ENCODE peak calls at places on chromosomes 6 and 20, in ten cellular contexts. M is fibroblast of lung; T is T1000; E is stimulated activated CD4-positive, alpha-beta T cell treated with anti-CD3 and anti-CD28 coated beads, TNF-alpha, amount 100 ng/mL, for 4 hours; G is HEK293T; I is activated CD4-positive, alpha-beta T cell treated with anti-CD3 and anti-CD28 coated beads for 36 hours; A is ELF-1; V is osteocyte; P is erythroblast; H is GM12891. D is an unnamed sample.

GRCh38 chr6:39945626-39946025 is 11.4 kb upstream of the MOCS1 start:
- DNase-seq in M (no peak), T (no peak), E (no peak), G (no peak), I (no peak), A (no peak), V (no peak), P (no peak), H (no peak), D (no peak)

GRCh38 chr20:16107172-16107870 is 465.9 kb downstream of the KIF16B start:
- DNase-seq in M (no peak), T (no peak), E (no peak), G (no peak), I (no peak), A (peak; percentile 24), V (no peak), P (no peak), H (no peak), D (peak; percentile 86)

GRCh38 chr6:106005013-106005412 is 81.1 kb upstream of the PRDM1 start:
- DNase-seq in M (peak; percentile 77), T (no peak), E (no peak), G (no peak), I (no peak), A (peak; percentile 34), V (no peak), P (no peak), H (no peak), D (peak; percentile 49)

GRCh38 chr20:51995038-51995437 is 192.7 kb upstream of the SALL4 start:
- DNase-seq in M (no peak), T (no peak), E (no peak), G (no peak), I (no peak), A (no peak), V (no peak), P (no peak), H (no peak), D (no peak)

GRCh38 chr6:92667843-92668242 is 751.5 kb downstream of the EPHA7 start:
- DNase-seq in M (peak; percentile 26), T (no peak), E (no peak), G (no peak), I (no peak), A (peak; percentile 4), V (no peak), P (no peak), H (no peak), D (no peak)

GRCh38 chr20:49541733-49542513 is 26.0 kb downstream of the PTGIS start:
- DNase-seq in M (peak; percentile 53), T (no peak), E (peak; percentile 36), G (peak; percentile 66), I (peak; percentile 84), A (peak; percentile 88), V (no peak), P (peak; percentile 82), H (peak; percentile 58), D (peak; percentile 79)

GRCh38 chr20:61253264-61253639 is 1.2 kb downstream of the CDH4 start:
- DNase-seq in M (peak; percentile 51), T (no peak), E (no peak), G (peak; percentile 40), I (no peak), A (peak; percentile 32), V (no peak), P (no peak), H (no peak), D (no peak)

GRCh38 chr20:59131541-59132285 is 31.9 kb upstream of the ZNF831 start:
- DNase-seq in M (no peak), T (no peak), E (no peak), G (no peak), I (no peak), A (no peak), V (no peak), P (no peak), H (no peak), D (no peak)

GRCh38 chr6:165697171-165697570 is 34.1 kb upstream of the PDE10A start:
- DNase-seq in M (no peak), T (no peak), E (no peak), G (no peak), I (no peak), A (no peak), V (no peak), P (no peak), H (no peak), D (no peak)

GRCh38 chr6:139474145-139475108 is 100.0 kb upstream of the CITED2 start:
- DNase-seq in M (peak; percentile 33), T (no peak), E (no peak), G (peak; percentile 29), I (no peak), A (peak; percentile 52), V (no peak), P (peak; percentile 89), H (peak; percentile 12), D (no peak)

GRCh38 chr6:130937942-130938604 is 110.9 kb downstream of the SMLR1 start:
- DNase-seq in M (peak; percentile 85), T (no peak), E (no peak), G (no peak), I (no peak), A (no peak), V (no peak), P (no peak), H (no peak), D (no peak)